ENCODE peak calls at places on chromosome 6, in five cellular contexts. One of them, this sample, is unnamed.

GRCh38 chr6:13395272-13396237 is 67.2 kb upstream of the TBC1D7 start:
- DNase-seq in CD8-positive, alpha-beta memory T cell: no peak
- DNase-seq in tibial nerve: peak; percentile 71
- DNase-seq in mammary epithelial cell: no peak
- DNase-seq in PC-3: peak; percentile 51
- DNase-seq in this sample: peak; percentile 78

GRCh38 chr6:74137910-74138309 is 441.9 kb downstream of the CD109 start:
- DNase-seq in PC-3: no peak
- DNase-seq in tibial nerve: no peak
- DNase-seq in CD8-positive, alpha-beta memory T cell: no peak
- DNase-seq in mammary epithelial cell: peak; percentile 23
- DNase-seq in this sample: no peak

GRCh38 chr6:120671519-120671918 is 662.8 kb downstream of the TBC1D32 start:
- DNase-seq in CD8-positive, alpha-beta memory T cell: no peak
- DNase-seq in PC-3: no peak
- DNase-seq in mammary epithelial cell: no peak
- DNase-seq in tibial nerve: no peak
- DNase-seq in this sample: no peak

GRCh38 chr6:131946404-131946991 is 4.7 kb downstream of the CCN2 start:
- DNase-seq in mammary epithelial cell: no peak
- DNase-seq in tibial nerve: no peak
- DNase-seq in CD8-positive, alpha-beta memory T cell: no peak
- DNase-seq in PC-3: no peak
- DNase-seq in this sample: no peak

GRCh38 chr6:125114248-125114858 is 39.2 kb upstream of the TPD52L1 start:
- DNase-seq in tibial nerve: peak; percentile 92
- DNase-seq in PC-3: peak; percentile 74
- DNase-seq in CD8-positive, alpha-beta memory T cell: no peak
- DNase-seq in mammary epithelial cell: peak; percentile 35
- DNase-seq in this sample: no peak

GRCh38 chr6:35688605-35689322 is at the start of gene FKBP5:
- DNase-seq in tibial nerve: peak; percentile 95
- DNase-seq in mammary epithelial cell: peak; percentile 89
- DNase-seq in CD8-positive, alpha-beta memory T cell: peak; percentile 86
- DNase-seq in PC-3: peak; percentile 91
- DNase-seq in this sample: peak; percentile 98

GRCh38 chr6:160201056-160201455 is 57.6 kb downstream of the SLC22A2 start:
- DNase-seq in PC-3: no peak
- DNase-seq in CD8-positive, alpha-beta memory T cell: no peak
- DNase-seq in tibial nerve: no peak
- DNase-seq in mammary epithelial cell: no peak
- DNase-seq in this sample: no peak

GRCh38 chr6:125871365-125871764 is 80.6 kb downstream of the NCOA7 start:
- DNase-seq in PC-3: peak; percentile 43
- DNase-seq in mammary epithelial cell: peak; percentile 50
- DNase-seq in tibial nerve: no peak
- DNase-seq in CD8-positive, alpha-beta memory T cell: no peak
- DNase-seq in this sample: no peak

GRCh38 chr6:39430968-39431523 is 108.5 kb upstream of the KCNK16 start:
- DNase-seq in PC-3: no peak
- DNase-seq in tibial nerve: no peak
- DNase-seq in CD8-positive, alpha-beta memory T cell: no peak
- DNase-seq in mammary epithelial cell: no peak
- DNase-seq in this sample: peak; percentile 80

GRCh38 chr6:108635505-108636226 is 74.9 kb downstream of the FOXO3 start:
- DNase-seq in PC-3: no peak
- DNase-seq in tibial nerve: no peak
- DNase-seq in mammary epithelial cell: peak; percentile 33
- DNase-seq in CD8-positive, alpha-beta memory T cell: peak; percentile 48
- DNase-seq in this sample: no peak

GRCh38 chr6:165008971-165009370 is 300.4 kb downstream of the C6orf118 start:
- DNase-seq in tibial nerve: no peak
- DNase-seq in mammary epithelial cell: no peak
- DNase-seq in CD8-positive, alpha-beta memory T cell: no peak
- DNase-seq in PC-3: peak; percentile 19
- DNase-seq in this sample: no peak

GRCh38 chr6:133348846-133349245 is 107.7 kb downstream of the EYA4 start:
- DNase-seq in PC-3: no peak
- DNase-seq in CD8-positive, alpha-beta memory T cell: no peak
- DNase-seq in tibial nerve: no peak
- DNase-seq in mammary epithelial cell: no peak
- DNase-seq in this sample: no peak

GRCh38 chr6:31791324-31792089 is 4.0 kb downstream of the VARS1 start:
- DNase-seq in CD8-positive, alpha-beta memory T cell: no peak
- DNase-seq in tibial nerve: peak; percentile 35
- DNase-seq in mammary epithelial cell: no peak
- DNase-seq in PC-3: peak; percentile 53
- DNase-seq in this sample: no peak

GRCh38 chr6:128463942-128464341 is 56.5 kb downstream of the PTPRK start:
- DNase-seq in PC-3: peak; percentile 83
- DNase-seq in mammary epithelial cell: no peak
- DNase-seq in tibial nerve: no peak
- DNase-seq in CD8-positive, alpha-beta memory T cell: no peak
- DNase-seq in this sample: no peak

GRCh38 chr6:145734486-145735355 is 599 bp downstream of the EPM2A start:
- DNase-seq in PC-3: peak; percentile 80
- DNase-seq in tibial nerve: peak; percentile 76
- DNase-seq in CD8-positive, alpha-beta memory T cell: peak; percentile 60
- DNase-seq in mammary epithelial cell: peak; percentile 86
- DNase-seq in this sample: peak; percentile 97

GRCh38 chr6:15874821-15875220 is 212.0 kb upstream of the DTNBP1 start:
- DNase-seq in tibial nerve: no peak
- DNase-seq in CD8-positive, alpha-beta memory T cell: no peak
- DNase-seq in mammary epithelial cell: peak; percentile 56
- DNase-seq in PC-3: peak; percentile 82
- DNase-seq in this sample: no peak

GRCh38 chr6:163738304-163738703 is 323.8 kb downstream of the QKI start:
- DNase-seq in mammary epithelial cell: no peak
- DNase-seq in CD8-positive, alpha-beta memory T cell: no peak
- DNase-seq in PC-3: no peak
- DNase-seq in tibial nerve: no peak
- DNase-seq in this sample: no peak

GRCh38 chr6:79420054-79420453 is 117.2 kb downstream of the LCA5 start:
- DNase-seq in mammary epithelial cell: no peak
- DNase-seq in CD8-positive, alpha-beta memory T cell: no peak
- DNase-seq in tibial nerve: no peak
- DNase-seq in PC-3: no peak
- DNase-seq in this sample: no peak

GRCh38 chr6:19368511-19368910 is 468.7 kb upstream of the ID4 start:
- DNase-seq in tibial nerve: no peak
- DNase-seq in mammary epithelial cell: peak; percentile 67
- DNase-seq in CD8-positive, alpha-beta memory T cell: no peak
- DNase-seq in PC-3: peak; percentile 75
- DNase-seq in this sample: no peak

GRCh38 chr6:46704562-46704961 is 16.9 kb downstream of the TDRD6 start:
- DNase-seq in tibial nerve: no peak
- DNase-seq in mammary epithelial cell: peak; percentile 45
- DNase-seq in CD8-positive, alpha-beta memory T cell: no peak
- DNase-seq in PC-3: peak; percentile 80
- DNase-seq in this sample: no peak
- H3K4me1 ChIP-seq in tibial nerve: no peaks in the 10 kb centered on the region
- H3K4me1 ChIP-seq in mammary epithelial cell: peaks cover 11% of the 10 kb centered on the region
- H3K4me1 ChIP-seq in CD8-positive, alpha-beta memory T cell: no peaks in the 10 kb centered on the region
- H3K4me1 ChIP-seq in PC-3: peaks cover 10% of the 10 kb centered on the region
- H3K4me1 ChIP-seq in this sample: no peaks in the 10 kb centered on the region

GRCh38 chr6:138422861-138423260 is 18.8 kb downstream of the HEBP2 start:
- DNase-seq in CD8-positive, alpha-beta memory T cell: no peak
- DNase-seq in tibial nerve: no peak
- DNase-seq in PC-3: no peak
- DNase-seq in mammary epithelial cell: no peak
- DNase-seq in this sample: no peak

GRCh38 chr6:138420356-138420755 is 16.3 kb downstream of the HEBP2 start:
- DNase-seq in tibial nerve: no peak
- DNase-seq in CD8-positive, alpha-beta memory T cell: no peak
- DNase-seq in PC-3: no peak
- DNase-seq in mammary epithelial cell: no peak
- DNase-seq in this sample: no peak

GRCh38 chr6:138419766-138420165 is 15.7 kb downstream of the HEBP2 start:
- DNase-seq in mammary epithelial cell: no peak
- DNase-seq in PC-3: no peak
- DNase-seq in CD8-positive, alpha-beta memory T cell: no peak
- DNase-seq in tibial nerve: no peak
- DNase-seq in this sample: no peak

GRCh38 chr6:138421089-138421488 is 17.1 kb downstream of the HEBP2 start:
- DNase-seq in tibial nerve: no peak
- DNase-seq in PC-3: no peak
- DNase-seq in CD8-positive, alpha-beta memory T cell: no peak
- DNase-seq in mammary epithelial cell: no peak
- DNase-seq in this sample: no peak

DNA sequence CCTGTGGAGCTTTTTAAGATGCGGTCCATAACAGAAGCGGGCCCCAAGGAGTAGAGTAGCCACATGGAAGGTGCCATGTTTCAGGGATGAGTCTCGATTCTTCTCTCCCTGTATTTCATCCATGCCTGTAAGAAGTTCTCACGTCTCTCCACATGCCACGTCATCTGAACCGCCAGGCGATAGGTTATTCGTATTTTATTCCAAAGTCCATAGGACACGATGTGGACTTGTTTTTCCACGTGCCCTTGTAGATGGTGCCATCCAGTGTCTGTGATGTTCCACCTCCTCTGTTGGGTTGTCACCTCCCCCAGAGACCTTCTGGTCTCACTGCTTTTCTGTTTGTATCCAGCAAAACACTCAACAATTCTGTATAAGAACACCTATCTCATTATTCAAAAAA is 17.6 kb downstream of the HEBP2 start:
- DNase-seq in CD8-positive, alpha-beta memory T cell: no peak
- DNase-seq in PC-3: no peak
- DNase-seq in tibial nerve: no peak
- DNase-seq in mammary epithelial cell: no peak
- DNase-seq in this sample: no peak
- H3K27ac ChIP-seq in CD8-positive, alpha-beta memory T cell: no peak overlapping the region
- H3K27ac ChIP-seq in PC-3: no peak overlapping the region
- H3K27ac ChIP-seq in tibial nerve: no peak overlapping the region
- H3K27ac ChIP-seq in mammary epithelial cell: no peak overlapping the region
- H3K27ac ChIP-seq in this sample: no peak overlapping the region

GRCh38 chr6:41571066-41571780 is 25.0 kb downstream of the FOXP4 start:
- DNase-seq in tibial nerve: no peak
- DNase-seq in PC-3: no peak
- DNase-seq in mammary epithelial cell: no peak
- DNase-seq in CD8-positive, alpha-beta memory T cell: no peak
- DNase-seq in this sample: no peak

GRCh38 chr6:41568202-41568584 is 22.0 kb downstream of the FOXP4 start:
- DNase-seq in mammary epithelial cell: no peak
- DNase-seq in CD8-positive, alpha-beta memory T cell: no peak
- DNase-seq in PC-3: no peak
- DNase-seq in tibial nerve: no peak
- DNase-seq in this sample: no peak

GRCh38 chr6:41570270-41570615 is 24.1 kb downstream of the FOXP4 start:
- DNase-seq in tibial nerve: no peak
- DNase-seq in mammary epithelial cell: no peak
- DNase-seq in PC-3: no peak
- DNase-seq in CD8-positive, alpha-beta memory T cell: no peak
- DNase-seq in this sample: no peak

GRCh38 chr6:41566961-41567360 is 20.8 kb downstream of the FOXP4 start:
- DNase-seq in mammary epithelial cell: no peak
- DNase-seq in PC-3: no peak
- DNase-seq in tibial nerve: no peak
- DNase-seq in CD8-positive, alpha-beta memory T cell: no peak
- DNase-seq in this sample: no peak

GRCh38 chr6:41568585-41569384 is 22.6 kb downstream of the FOXP4 start:
- DNase-seq in tibial nerve: no peak
- DNase-seq in mammary epithelial cell: no peak
- DNase-seq in CD8-positive, alpha-beta memory T cell: no peak
- DNase-seq in PC-3: no peak
- DNase-seq in this sample: no peak
- H3K4me3 ChIP-seq in tibial nerve: no peak overlapping the region
- H3K4me3 ChIP-seq in mammary epithelial cell: no peak overlapping the region
- H3K4me3 ChIP-seq in CD8-positive, alpha-beta memory T cell: no peak overlapping the region
- H3K4me3 ChIP-seq in PC-3: no peak overlapping the region
- H3K4me3 ChIP-seq in this sample: no peak overlapping the region

GRCh38 chr6:56959938-56960337 is 5.0 kb downstream of the BEND6 start:
- DNase-seq in PC-3: peak; percentile 91
- DNase-seq in CD8-positive, alpha-beta memory T cell: no peak
- DNase-seq in tibial nerve: no peak
- DNase-seq in mammary epithelial cell: peak; percentile 62
- DNase-seq in this sample: no peak
- H3K4me1 ChIP-seq in PC-3: peaks cover 44% of the 10 kb centered on the region
- H3K4me1 ChIP-seq in CD8-positive, alpha-beta memory T cell: peaks cover 7% of the 10 kb centered on the region
- H3K4me1 ChIP-seq in tibial nerve: peaks cover 6% of the 10 kb centered on the region
- H3K4me1 ChIP-seq in mammary epithelial cell: peaks cover 35% of the 10 kb centered on the region
- H3K4me1 ChIP-seq in this sample: peaks cover 5% of the 10 kb centered on the region

GRCh38 chr6:111710911-111711310 is 105.2 kb upstream of the TRAF3IP2 start:
- DNase-seq in mammary epithelial cell: no peak
- DNase-seq in CD8-positive, alpha-beta memory T cell: no peak
- DNase-seq in tibial nerve: no peak
- DNase-seq in PC-3: no peak
- DNase-seq in this sample: no peak

GRCh38 chr6:111711476-111711875 is 105.8 kb upstream of the TRAF3IP2 start:
- DNase-seq in tibial nerve: no peak
- DNase-seq in mammary epithelial cell: no peak
- DNase-seq in CD8-positive, alpha-beta memory T cell: no peak
- DNase-seq in PC-3: no peak
- DNase-seq in this sample: no peak

GRCh38 chr6:111710439-111710838 is 104.8 kb upstream of the TRAF3IP2 start:
- DNase-seq in mammary epithelial cell: no peak
- DNase-seq in PC-3: no peak
- DNase-seq in tibial nerve: no peak
- DNase-seq in CD8-positive, alpha-beta memory T cell: no peak
- DNase-seq in this sample: no peak

GRCh38 chr6:111709201-111709600 is 103.5 kb upstream of the TRAF3IP2 start:
- DNase-seq in PC-3: no peak
- DNase-seq in mammary epithelial cell: no peak
- DNase-seq in tibial nerve: no peak
- DNase-seq in CD8-positive, alpha-beta memory T cell: no peak
- DNase-seq in this sample: no peak

GRCh38 chr6:111709615-111710398 is 104.1 kb upstream of the TRAF3IP2 start:
- DNase-seq in CD8-positive, alpha-beta memory T cell: peak; percentile 53
- DNase-seq in PC-3: peak; percentile 71
- DNase-seq in mammary epithelial cell: peak; percentile 54
- DNase-seq in tibial nerve: peak; percentile 76
- DNase-seq in this sample: no peak
- H3K27ac ChIP-seq in CD8-positive, alpha-beta memory T cell: no peak overlapping the region
- H3K27ac ChIP-seq in PC-3: no peak overlapping the region
- H3K27ac ChIP-seq in mammary epithelial cell: peak overlapping the region; percentile 28
- H3K27ac ChIP-seq in tibial nerve: peak overlapping the region; percentile 54
- H3K27ac ChIP-seq in this sample: no peak overlapping the region